ENCODE peak calls at places on chromosomes 7 and 10, in eight cellular contexts. One of them, this sample, is unnamed.
A peak's percentile ranks its signal among the peaks of the same experiment; 100 is the strongest.

GRCh38 chr7:32579776-32580175 is 84.5 kb downstream of the AVL9 start:
- DNase-seq in amygdala: no peak
- DNase-seq in stimulated activated naive CD4-positive, alpha-beta T cell: no peak
- DNase-seq in progenitor cell of endocrine pancreas: no peak
- DNase-seq in left colon: no peak
- DNase-seq in iPS DF 6.9: no peak
- DNase-seq in sigmoid colon: no peak
- DNase-seq in T-helper 2 cell: no peak
- DNase-seq in this sample: no peak

GRCh38 chr10:34163075-34163905 is 651.8 kb downstream of the PARD3 start:
- DNase-seq in amygdala: no peak
- DNase-seq in stimulated activated naive CD4-positive, alpha-beta T cell: no peak
- DNase-seq in progenitor cell of endocrine pancreas: no peak
- DNase-seq in left colon: no peak
- DNase-seq in iPS DF 6.9: no peak
- DNase-seq in sigmoid colon: no peak
- DNase-seq in T-helper 2 cell: no peak
- DNase-seq in this sample: no peak

GRCh38 chr7:156650042-156650441 is 9.5 kb downstream of the RNF32 start:
- DNase-seq in amygdala: no peak
- DNase-seq in stimulated activated naive CD4-positive, alpha-beta T cell: no peak
- DNase-seq in progenitor cell of endocrine pancreas: no peak
- DNase-seq in left colon: peak; percentile 55
- DNase-seq in iPS DF 6.9: no peak
- DNase-seq in sigmoid colon: no peak
- DNase-seq in T-helper 2 cell: no peak
- DNase-seq in this sample: no peak

GRCh38 chr7:44969049-44969700 is 9.6 kb downstream of the MYO1G start:
- DNase-seq in amygdala: no peak
- DNase-seq in stimulated activated naive CD4-positive, alpha-beta T cell: no peak
- DNase-seq in progenitor cell of endocrine pancreas: no peak
- DNase-seq in left colon: no peak
- DNase-seq in iPS DF 6.9: no peak
- DNase-seq in sigmoid colon: peak; percentile 44
- DNase-seq in T-helper 2 cell: no peak
- DNase-seq in this sample: no peak

GRCh38 chr10:72567884-72568283 is 58.0 kb downstream of the MICU1 start:
- DNase-seq in amygdala: no peak
- DNase-seq in stimulated activated naive CD4-positive, alpha-beta T cell: no peak
- DNase-seq in progenitor cell of endocrine pancreas: no peak
- DNase-seq in left colon: no peak
- DNase-seq in iPS DF 6.9: peak; percentile 13
- DNase-seq in sigmoid colon: no peak
- DNase-seq in T-helper 2 cell: no peak
- DNase-seq in this sample: peak; percentile 57

GRCh38 chr7:28378574-28379149 is 33.7 kb upstream of the CREB5 start:
- DNase-seq in amygdala: no peak
- DNase-seq in stimulated activated naive CD4-positive, alpha-beta T cell: no peak
- DNase-seq in progenitor cell of endocrine pancreas: no peak
- DNase-seq in left colon: no peak
- DNase-seq in iPS DF 6.9: no peak
- DNase-seq in sigmoid colon: no peak
- DNase-seq in T-helper 2 cell: no peak
- DNase-seq in this sample: no peak

GRCh38 chr10:70306168-70306705 is 22.4 kb upstream of the NPFFR1 start:
- DNase-seq in amygdala: no peak
- DNase-seq in stimulated activated naive CD4-positive, alpha-beta T cell: no peak
- DNase-seq in progenitor cell of endocrine pancreas: no peak
- DNase-seq in left colon: no peak
- DNase-seq in iPS DF 6.9: no peak
- DNase-seq in sigmoid colon: no peak
- DNase-seq in T-helper 2 cell: no peak
- DNase-seq in this sample: no peak

GRCh38 chr10:43155716-43156115 is 17.5 kb downstream of the CSGALNACT2 start:
- DNase-seq in amygdala: no peak
- DNase-seq in stimulated activated naive CD4-positive, alpha-beta T cell: no peak
- DNase-seq in progenitor cell of endocrine pancreas: no peak
- DNase-seq in left colon: no peak
- DNase-seq in iPS DF 6.9: no peak
- DNase-seq in sigmoid colon: no peak
- DNase-seq in T-helper 2 cell: no peak
- DNase-seq in this sample: no peak

GRCh38 chr7:150856303-150857275 is 4.3 kb downstream of the AOC1 start:
- DNase-seq in amygdala: no peak
- DNase-seq in stimulated activated naive CD4-positive, alpha-beta T cell: no peak
- DNase-seq in progenitor cell of endocrine pancreas: no peak
- DNase-seq in left colon: no peak
- DNase-seq in iPS DF 6.9: no peak
- DNase-seq in sigmoid colon: peak; percentile 58
- DNase-seq in T-helper 2 cell: no peak
- DNase-seq in this sample: no peak

GRCh38 chr10:96306516-96306915 is 2.3 kb downstream of the DNTT start:
- DNase-seq in amygdala: peak; percentile 18
- DNase-seq in stimulated activated naive CD4-positive, alpha-beta T cell: peak; percentile 31
- DNase-seq in progenitor cell of endocrine pancreas: no peak
- DNase-seq in left colon: peak; percentile 34
- DNase-seq in iPS DF 6.9: no peak
- DNase-seq in sigmoid colon: peak; percentile 85
- DNase-seq in T-helper 2 cell: no peak
- DNase-seq in this sample: no peak